ENCODE peak calls at places on chromosomes 6 and 20, in seven cellular contexts. Y is PC-9, W is tibial nerve, U is heart right ventricle, T is testis, L is AG10803, I is cardiac fibroblast. X is an unnamed sample.

GRCh38 chr20:49570828-49571552 is 3.1 kb upstream of the PTGIS start:
- DNase-seq in Y (no peak), W (no peak), U (no peak), T (no peak), L (no peak), I (peak), X (no peak)

GRCh38 chr20:63488331-63489251 is 10.3 kb downstream of the EEF1A2 start:
- DNase-seq in Y (no peak), W (no peak), U (no peak), T (no peak), L (no peak), I (no peak), X (no peak)

GRCh38 chr20:24357169-24357568 is 112.3 kb upstream of the SYNDIG1 start:
- DNase-seq in Y (no peak), W (no peak), U (no peak), T (no peak), L (no peak), I (no peak), X (no peak)

GRCh38 chr6:122569372-122569771 is 40.8 kb upstream of the PKIB start:
- DNase-seq in Y (no peak), W (no peak), U (no peak), T (no peak), L (no peak), I (no peak), X (no peak)

GRCh38 chr20:49646126-49646525 is 67.6 kb downstream of the B4GALT5 start:
- DNase-seq in Y (no peak), W (no peak), U (no peak), T (no peak), L (peak), I (no peak), X (no peak)

GRCh38 chr20:39986231-39986904 is 702.7 kb downstream of the MAFB start:
- DNase-seq in Y (no peak), W (peak), U (peak), T (peak), L (peak), I (peak), X (no peak)

GRCh38 chr20:35287509-35288324 is 3.1 kb upstream of the EIF6 start:
- DNase-seq in Y (no peak), W (no peak), U (no peak), T (no peak), L (no peak), I (no peak), X (no peak)

GRCh38 chr6:100470721-100471120 is 6.0 kb upstream of the SIM1 start:
- DNase-seq in Y (no peak), W (no peak), U (no peak), T (no peak), L (no peak), I (no peak), X (no peak)

GRCh38 chr20:22303523-22303922 is 280.8 kb downstream of the FOXA2 start:
- DNase-seq in Y (no peak), W (no peak), U (no peak), T (no peak), L (no peak), I (no peak), X (no peak)

DNA sequence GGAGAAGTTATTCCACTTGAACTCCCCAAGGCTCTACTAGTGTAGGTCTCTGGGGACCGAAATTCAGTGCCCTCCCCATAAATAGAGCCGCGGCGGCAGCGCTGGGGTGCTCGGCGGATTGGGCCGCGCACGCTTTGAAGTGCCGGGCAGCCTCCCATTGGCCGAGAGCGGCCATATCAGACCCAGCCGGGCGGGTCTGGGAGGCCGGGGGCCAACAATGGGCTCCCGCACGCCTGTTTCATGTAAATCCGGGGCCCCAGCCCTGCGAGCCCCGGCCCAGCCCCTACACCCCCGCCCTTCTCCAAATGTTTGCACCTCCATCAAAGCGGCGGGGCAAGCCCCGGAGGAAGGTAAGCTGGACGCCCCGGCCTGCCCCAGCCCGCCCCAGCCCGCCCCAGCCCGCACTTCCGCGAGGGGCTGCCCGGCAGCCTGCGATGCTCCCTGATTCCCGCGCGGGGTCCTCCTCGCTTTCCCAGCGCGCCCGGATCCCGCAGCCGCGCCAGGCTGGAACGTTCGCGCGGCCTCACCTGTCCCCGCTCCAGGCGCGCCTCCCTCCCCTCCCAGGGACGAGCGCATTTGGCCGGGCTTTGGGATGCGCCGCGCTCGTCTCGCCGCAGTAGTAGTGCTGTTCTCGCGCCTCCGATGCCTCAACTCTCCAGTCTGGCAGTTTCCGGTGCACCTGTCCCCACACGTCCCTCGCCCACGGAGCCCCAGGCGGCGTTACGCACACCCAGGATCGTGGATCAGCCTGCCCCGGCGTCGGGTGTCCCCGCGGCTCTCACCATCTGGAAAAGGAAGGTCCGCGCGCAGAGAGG is at the start of gene TBXT:
- DNase-seq in Y (no peak), W (no peak), U (no peak), T (no peak), L (no peak), I (no peak), X (no peak)
- H3K4me3 ChIP-seq in Y (no peak), W (no peak), U (peak), T (peak), L (no peak), I (no peak), X (no peak)

DNA sequence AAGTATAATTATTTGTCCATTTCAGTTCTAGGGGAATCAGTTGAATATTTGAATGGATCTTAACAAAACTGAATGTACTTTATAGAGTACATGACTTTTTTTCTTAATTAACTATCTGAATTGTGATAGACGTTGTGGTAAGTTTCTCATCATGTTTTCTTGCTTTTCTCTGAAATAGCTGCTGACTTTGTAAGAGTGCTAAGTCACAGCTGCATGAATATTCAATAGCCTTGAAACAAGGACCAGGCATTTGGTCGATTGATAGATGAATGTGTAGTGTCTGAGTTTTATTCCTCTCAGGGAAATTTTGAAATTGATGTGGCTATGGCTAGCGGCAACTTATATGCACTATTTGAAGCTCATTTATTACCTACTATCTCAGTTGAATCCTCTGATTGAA is 56.0 kb downstream of the ADGRB3 start:
- DNase-seq in Y (no peak), W (no peak), U (no peak), T (no peak), L (no peak), I (no peak), X (no peak)
- H3K4me3 ChIP-seq in Y (no peak), W (no peak), U (no peak), T (no peak), L (no peak), I (no peak), X (no peak)

GRCh38 chr6:43058511-43058910 is 723 bp downstream of the MRPL2 start:
- DNase-seq in Y (no peak), W (no peak), U (no peak), T (no peak), L (no peak), I (no peak), X (no peak)
- H3K4me3 ChIP-seq in Y (peak), W (peak), U (peak), T (peak), L (peak), I (peak), X (no peak)

DNA sequence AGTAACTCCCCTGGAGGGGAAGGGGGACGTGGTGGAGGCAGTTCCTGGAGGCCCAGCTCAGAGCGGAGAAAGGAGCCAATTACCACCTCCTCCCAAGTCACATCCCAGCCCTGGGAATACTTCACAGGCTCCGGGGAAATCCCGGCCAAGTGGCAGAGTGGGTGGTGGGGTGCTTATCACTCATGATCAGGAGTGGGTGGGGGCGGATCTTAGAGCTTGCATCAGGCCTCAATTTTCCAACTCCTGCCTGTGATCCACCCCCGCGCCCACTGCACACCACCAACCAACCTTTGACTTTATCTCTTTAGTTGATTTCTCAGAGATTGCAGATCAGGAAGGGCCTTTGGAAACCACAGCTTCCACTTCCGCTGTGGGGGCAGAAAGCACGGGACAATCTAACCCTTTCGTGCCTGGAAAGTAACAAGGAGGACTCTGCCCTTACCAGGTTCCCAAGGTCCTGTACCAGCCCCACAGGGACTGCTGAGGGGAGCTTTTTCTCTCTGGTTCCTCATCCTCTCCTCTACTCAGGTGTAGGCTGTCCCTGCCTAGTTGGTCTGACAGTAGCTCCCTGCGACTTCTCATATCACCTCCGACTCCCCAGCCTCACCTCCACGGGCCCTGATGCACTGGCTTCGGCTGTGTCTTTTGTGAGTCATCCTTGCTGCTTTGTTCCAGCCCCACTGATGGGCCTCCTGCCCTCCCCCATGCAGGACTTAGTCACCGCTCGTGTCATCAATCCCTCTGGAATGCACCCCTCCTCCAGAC is 24.9 kb upstream of the IER3 start:
- DNase-seq in Y (peak), W (no peak), U (peak), T (no peak), L (peak), I (peak), X (peak)
- H3K4me3 ChIP-seq in Y (peak), W (no peak), U (no peak), T (no peak), L (peak), I (peak), X (no peak)

DNA sequence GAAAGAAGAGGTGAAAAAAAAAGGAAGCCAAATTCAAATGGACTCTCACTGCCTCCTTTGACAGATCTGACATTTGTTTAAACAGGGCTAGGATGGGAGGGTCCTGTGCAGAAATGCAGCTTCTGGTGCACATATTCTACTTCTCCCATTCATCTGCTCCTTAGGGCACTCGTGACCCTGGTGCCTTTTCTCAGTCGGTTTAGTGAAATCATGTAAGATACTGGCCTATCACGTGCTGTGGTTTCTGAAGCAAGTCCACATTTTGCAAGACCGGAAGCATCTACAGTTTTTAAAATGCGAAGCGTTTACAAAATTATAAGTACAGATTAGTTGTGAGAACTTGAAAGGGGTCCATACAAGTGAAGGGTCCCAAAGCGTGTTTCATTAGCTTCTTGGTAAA is 324.0 kb upstream of the JARID2 start:
- DNase-seq in Y (no peak), W (no peak), U (peak), T (no peak), L (no peak), I (no peak), X (no peak)
- H3K4me3 ChIP-seq in Y (no peak), W (no peak), U (no peak), T (no peak), L (no peak), I (no peak), X (no peak)

GRCh38 chr6:27290065-27290849 is 21.8 kb downstream of the POM121L2 start:
- DNase-seq in Y (peak), W (no peak), U (no peak), T (no peak), L (no peak), I (no peak), X (no peak)

GRCh38 chr6:27288136-27289044 is 23.7 kb downstream of the POM121L2 start:
- DNase-seq in Y (no peak), W (no peak), U (no peak), T (no peak), L (no peak), I (no peak), X (no peak)

GRCh38 chr6:27293436-27294152 is 18.5 kb downstream of the POM121L2 start:
- DNase-seq in Y (peak), W (no peak), U (no peak), T (no peak), L (peak), I (peak), X (no peak)

GRCh38 chr6:27287751-27288135 is 24.3 kb downstream of the POM121L2 start:
- DNase-seq in Y (no peak), W (no peak), U (no peak), T (no peak), L (no peak), I (no peak), X (no peak)

GRCh38 chr6:27290850-27291208 is 21.2 kb downstream of the POM121L2 start:
- DNase-seq in Y (no peak), W (no peak), U (no peak), T (no peak), L (no peak), I (no peak), X (no peak)
- H3K4me3 ChIP-seq in Y (peak), W (no peak), U (no peak), T (no peak), L (no peak), I (no peak), X (no peak)

GRCh38 chr20:2800590-2801458 is at the start of gene CPXM1:
- DNase-seq in Y (no peak), W (no peak), U (no peak), T (no peak), L (no peak), I (no peak), X (no peak)
- H3K4me3 ChIP-seq in Y (no peak), W (peak), U (peak), T (peak), L (peak), I (peak), X (peak)

GRCh38 chr6:18613511-18613910 is 226.4 kb downstream of the RNF144B start:
- DNase-seq in Y (no peak), W (no peak), U (no peak), T (no peak), L (no peak), I (no peak), X (no peak)
- H3K4me3 ChIP-seq in Y (no peak), W (no peak), U (no peak), T (no peak), L (no peak), I (no peak), X (no peak)

GRCh38 chr6:43060755-43061633 is 1.6 kb downstream of the KLC4 start:
- DNase-seq in Y (no peak), W (no peak), U (no peak), T (no peak), L (no peak), I (no peak), X (peak)
- H3K4me3 ChIP-seq in Y (peak), W (no peak), U (no peak), T (no peak), L (peak), I (no peak), X (peak)

X was measured in small intestine.